ENCODE peak calls at places on chromosome 20, in nine cellular contexts. R is breast epithelium, L is transverse colon, H is GM23338, B is vagina, X is stomach, P is endothelial cell of umbilical vein, J is Panc1, T is HL-60. O is an unnamed sample.

GRCh38 chr20:62831361-62831788 is 14.5 kb downstream of the COL9A3 start:
- DNase-seq in B (no peak), T (no peak), L (peak), R (no peak), X (peak), P (no peak), J (no peak), H (no peak), O (no peak)

GRCh38 chr20:47370214-47370613 is 13.7 kb upstream of the ZMYND8 start:
- DNase-seq in P (no peak), B (no peak), L (no peak), R (no peak), X (no peak), H (no peak), T (no peak), J (no peak), O (no peak)

GRCh38 chr20:41380551-41381262 is 14.1 kb upstream of the EMILIN3 start:
- DNase-seq in T (no peak), L (no peak), X (no peak), H (no peak), B (no peak), R (no peak), J (no peak), P (no peak), O (no peak)

GRCh38 chr20:49323622-49324238 is 45.9 kb upstream of the ZNFX1 start:
- DNase-seq in R (no peak), B (no peak), J (no peak), X (no peak), T (no peak), L (no peak), P (peak), H (peak), O (no peak)

GRCh38 chr20:35544436-35544835 is 2.6 kb downstream of the ERGIC3 start:
- DNase-seq in R (no peak), X (no peak), T (no peak), B (no peak), L (no peak), P (no peak), H (no peak), J (no peak), O (no peak)

GRCh38 chr20:8454137-8454712 is 322.2 kb downstream of the PLCB1 start:
- DNase-seq in P (peak), B (no peak), H (peak), J (no peak), X (no peak), R (no peak), T (peak), L (no peak), O (no peak)

GRCh38 chr20:21272279-21272678 is 30.9 kb upstream of the XRN2 start:
- DNase-seq in B (no peak), L (no peak), J (no peak), R (no peak), X (no peak), H (no peak), T (no peak), P (no peak), O (no peak)

GRCh38 chr20:7608246-7608645 is 332.0 kb downstream of the HAO1 start:
- DNase-seq in P (peak), H (peak), R (no peak), T (no peak), X (no peak), B (no peak), L (no peak), J (no peak), O (no peak)

GRCh38 chr20:63099426-63100267 is 92.9 kb upstream of the BHLHE23 start:
- DNase-seq in L (peak), H (no peak), R (no peak), X (no peak), P (no peak), B (no peak), T (no peak), J (no peak), O (no peak)

GRCh38 chr20:25039697-25040437 is 18.1 kb downstream of the ACSS1 start:
- DNase-seq in T (no peak), R (peak), L (peak), H (no peak), J (no peak), B (no peak), X (peak), P (peak), O (no peak)

GRCh38 chr20:25283221-25283951 is 35.5 kb downstream of the PYGB start:
- DNase-seq in P (no peak), L (peak), X (peak), H (no peak), R (peak), B (no peak), J (no peak), T (no peak), O (no peak)

DNA sequence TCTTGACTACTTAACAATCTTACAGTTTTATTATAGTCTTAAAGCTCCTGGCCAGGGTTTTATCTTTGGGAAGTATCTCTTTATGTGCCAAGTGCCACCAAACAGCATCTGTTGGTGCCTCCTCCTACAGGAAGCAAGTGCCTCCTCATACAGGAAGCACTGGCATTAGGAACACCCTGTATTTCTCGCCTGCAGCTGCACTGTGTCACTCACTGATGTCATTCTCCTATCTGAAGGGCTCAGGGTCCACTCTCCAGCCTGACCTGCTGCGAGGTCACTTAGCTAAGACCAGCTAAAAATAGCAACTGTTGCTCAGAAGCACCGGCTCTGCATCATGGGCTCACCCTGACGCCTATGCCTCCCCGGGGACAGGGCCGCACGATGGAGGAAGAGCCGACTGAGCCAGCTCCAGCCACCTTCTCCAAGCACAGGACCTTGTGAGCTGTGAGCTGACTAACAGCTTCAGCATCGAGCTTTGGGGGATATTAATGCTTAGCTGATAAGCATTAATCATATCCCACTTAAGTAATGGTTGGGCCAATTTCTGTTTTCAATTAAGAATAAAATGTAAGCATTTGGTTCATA is 66.3 kb upstream of the CD93 start:
- DNase-seq in H (no peak), X (peak), P (peak), R (no peak), J (no peak), T (peak), B (peak), L (peak), O (no peak)
- TF ChIP-seq POLR2AphosphoS5 in H (no peak), X (peak), P (peak), R (peak), J (no peak), T (no peak), B (peak), L (peak), O (no peak)

DNA sequence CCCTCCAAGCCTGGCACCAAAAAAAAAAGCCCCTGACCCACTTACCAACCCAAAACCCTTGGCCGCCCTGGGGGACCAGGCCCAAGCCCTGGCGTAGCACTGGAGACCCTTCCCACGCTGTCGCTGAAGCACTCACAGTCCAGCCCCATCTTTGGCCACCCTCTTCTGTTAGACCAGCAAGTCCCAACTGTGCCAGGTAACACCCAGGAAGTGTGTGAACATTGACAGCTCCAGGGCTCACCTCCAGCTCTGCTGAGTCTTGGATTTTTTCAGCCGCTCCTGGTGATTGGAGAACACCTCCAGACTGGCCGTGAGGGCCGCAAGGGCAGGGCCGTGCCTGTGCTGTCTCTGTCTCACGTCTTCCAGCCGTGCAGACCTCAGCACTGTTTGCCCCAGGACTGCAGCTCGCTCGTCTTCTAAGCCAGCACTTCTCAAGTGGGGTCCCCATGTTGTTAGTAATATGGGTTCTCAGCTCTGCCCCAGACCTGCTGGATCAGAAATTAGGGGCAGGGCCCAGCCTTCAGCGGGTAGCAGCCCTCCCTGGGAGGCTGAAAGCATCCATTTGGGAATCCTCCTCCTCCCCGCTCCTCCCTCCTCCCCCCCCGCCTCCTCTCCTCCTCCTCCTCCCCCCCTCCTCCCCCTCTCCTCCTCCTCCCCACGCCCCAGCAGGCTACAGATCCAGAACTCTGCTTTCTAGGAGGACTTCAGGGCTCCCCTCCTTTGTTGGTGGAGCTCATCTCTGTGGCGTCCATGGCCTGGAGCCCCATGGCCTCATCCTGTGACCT is 18.1 kb downstream of the NPEPL1 start:
- DNase-seq in J (no peak), P (no peak), T (no peak), L (peak), H (no peak), B (no peak), R (peak), X (no peak), O (no peak)
- TF ChIP-seq POLR2AphosphoS5 in J (no peak), P (no peak), T (no peak), L (no peak), H (no peak), B (no peak), R (no peak), X (no peak), O (no peak)

DNA sequence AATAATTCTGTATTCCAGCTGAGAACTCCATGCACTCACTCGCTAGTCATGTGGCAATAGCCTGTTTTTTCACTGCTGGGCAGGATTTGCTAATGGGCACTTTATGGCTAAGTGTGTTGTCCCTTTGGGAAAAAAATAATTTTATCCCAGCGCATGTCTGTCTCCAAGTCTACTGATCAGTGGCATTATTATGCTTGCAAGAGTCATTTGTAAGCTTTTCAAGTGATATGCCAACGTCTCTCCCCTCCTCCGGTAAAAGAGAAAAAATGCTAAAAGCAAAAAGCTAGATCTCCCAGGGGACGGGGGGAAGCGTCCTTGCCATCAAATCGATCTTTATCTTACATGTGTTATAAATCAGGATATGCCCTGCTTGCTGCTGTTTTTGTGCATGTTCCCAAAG is 407.7 kb downstream of the CDH26 start:
- DNase-seq in B (no peak), P (no peak), J (no peak), H (no peak), R (no peak), L (no peak), T (no peak), X (no peak), O (no peak)
- TF ChIP-seq POLR2AphosphoS5 in B (no peak), P (no peak), J (no peak), H (no peak), R (no peak), L (no peak), T (no peak), X (no peak), O (no peak)

DNA sequence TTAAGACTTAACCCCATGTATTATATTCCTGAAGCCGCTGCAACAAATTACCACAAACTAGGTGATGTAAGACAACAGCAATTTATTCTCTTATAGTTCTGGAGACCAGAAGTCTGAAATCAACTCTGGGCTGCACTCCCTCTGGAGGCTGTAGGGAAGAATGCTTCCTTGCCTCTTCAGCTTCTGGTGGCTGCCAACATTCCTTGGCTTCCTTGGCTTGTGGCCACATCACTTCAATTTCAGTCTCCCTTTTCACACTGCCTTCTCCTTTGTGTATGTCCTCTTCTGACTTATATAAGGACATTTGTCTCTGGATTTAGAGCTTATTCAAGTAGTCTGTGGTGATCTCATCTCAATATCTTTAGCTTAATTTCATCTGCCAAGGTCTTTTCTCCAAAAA is 141.6 kb downstream of the DHX35 start:
- DNase-seq in J (no peak), L (no peak), H (no peak), X (no peak), R (no peak), T (no peak), B (no peak), P (no peak), O (no peak)
- TF ChIP-seq POLR2AphosphoS5 in J (no peak), L (no peak), H (no peak), X (no peak), R (no peak), T (no peak), B (no peak), P (no peak), O (no peak)

GRCh38 chr20:57748601-57749130 is 38.9 kb upstream of the PMEPA1 start:
- DNase-seq in P (peak), H (no peak), L (peak), B (no peak), R (peak), J (no peak), T (no peak), X (peak), O (peak)
- TF ChIP-seq POLR2AphosphoS5 in P (peak), H (no peak), L (peak), B (peak), R (no peak), J (no peak), T (no peak), X (peak), O (no peak)

DNA sequence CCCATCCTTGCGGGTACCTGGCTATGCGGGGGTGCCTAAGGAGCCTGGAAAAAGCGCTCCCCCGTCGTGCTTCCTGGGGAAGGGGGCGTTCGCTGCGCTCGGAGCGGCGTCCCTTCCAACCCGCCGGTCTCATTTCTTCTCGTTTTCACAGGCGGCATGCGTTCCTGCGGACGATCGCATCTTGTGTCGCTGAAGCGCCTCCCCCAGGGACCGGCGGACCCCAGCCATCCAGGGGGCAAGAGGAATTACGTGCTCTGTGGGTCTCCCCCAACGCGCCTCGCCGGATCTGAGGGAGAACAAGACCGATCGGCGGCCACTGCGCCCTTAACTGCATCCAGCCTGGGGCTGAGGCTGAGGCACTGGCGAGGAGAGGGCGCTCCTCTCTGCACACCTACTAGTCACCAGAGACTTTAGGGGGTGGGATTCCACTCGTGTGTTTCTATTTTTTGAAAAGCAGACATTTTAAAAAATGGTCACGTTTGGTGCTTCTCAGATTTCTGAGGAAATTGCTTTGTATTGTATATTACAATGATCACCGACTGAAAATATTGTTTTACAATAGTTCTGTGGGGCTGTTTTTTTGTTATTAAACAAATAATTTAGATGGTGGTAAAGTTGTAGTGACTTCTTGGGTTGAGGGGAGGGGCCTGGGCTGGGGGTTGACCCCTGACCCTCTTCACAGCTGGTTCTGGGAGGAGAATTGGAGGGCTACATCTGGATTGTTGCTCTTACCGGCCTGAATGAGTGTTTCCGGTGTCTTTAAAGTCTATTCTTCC is 1.0 kb downstream of the ID1 start:
- DNase-seq in R (no peak), T (no peak), X (peak), B (no peak), L (peak), H (peak), P (peak), J (no peak), O (no peak)
- TF ChIP-seq POLR2AphosphoS5 in R (no peak), T (no peak), X (peak), B (no peak), L (peak), H (no peak), P (no peak), J (peak), O (no peak)

O was measured in GM12892.